ENCODE peak calls at places on chromosomes 4 and X, in four cellular contexts. K is naive thymus-derived CD8-positive, alpha-beta T cell; B is right lobe of liver; Y is SW480. E is an unnamed sample.

GRCh38 chrX:133365886-133366611 is 49.2 kb downstream of the GPC4 start:
- DNase-seq in K (no peak), B (no peak), Y (no peak), E (no peak)

GRCh38 chr4:102780476-102781144 is 19.8 kb upstream of the MANBA start:
- DNase-seq in K (no peak), B (no peak), Y (no peak), E (no peak)

GRCh38 chr4:20445933-20446723 is 194.4 kb downstream of the SLIT2 start:
- DNase-seq in K (no peak), B (no peak), Y (no peak), E (no peak)

GRCh38 chr4:48470570-48470969 is 12.6 kb upstream of the SLC10A4 start:
- DNase-seq in K (no peak), B (no peak), Y (no peak), E (no peak)

GRCh38 chrX:109660756-109661155 is 35.8 kb upstream of the KCNE5 start:
- DNase-seq in K (no peak), B (no peak), Y (no peak), E (no peak)

GRCh38 chr4:1403591-1404572 is 2.4 kb downstream of the NKX1-1 start:
- DNase-seq in K (no peak), B (peak), Y (no peak), E (no peak)

GRCh38 chr4:139144161-139144859 is 32.7 kb downstream of the ELF2 start:
- DNase-seq in K (no peak), B (no peak), Y (peak), E (no peak)

GRCh38 chr4:54215379-54216072 is 13.6 kb upstream of the PDGFRA start:
- DNase-seq in K (no peak), B (no peak), Y (no peak), E (no peak)

GRCh38 chr4:98793658-98794057 is 135.2 kb upstream of the TSPAN5 start:
- DNase-seq in K (no peak), B (no peak), Y (no peak), E (no peak)

GRCh38 chr4:2277956-2278355 is 16.0 kb upstream of the MXD4 start:
- DNase-seq in K (no peak), B (no peak), Y (no peak), E (no peak)

GRCh38 chr4:90995996-90996395 is 868.8 kb downstream of the CCSER1 start:
- DNase-seq in K (no peak), B (no peak), Y (no peak), E (no peak)

E was measured in left lobe of liver.